ENCODE peak calls at places on chromosomes 2 and 18, in nine cellular contexts. G is OCI-LY7, N is RWPE1, A is heart left ventricle, K is heart right ventricle, M is SK-N-SH, D is GM23338, P is memory B cell, L is NCI-H187 treated with DMSO at 0.1 percent for 48 hours. Q is an unnamed sample.

GRCh38 chr2:237749961-237750360 is 48.6 kb upstream of the RBM44 start:
- DNase-seq in G (no peak), A (no peak), D (no peak), L (no peak), K (no peak), M (no peak), N (no peak), P (no peak), Q (no peak)

GRCh38 chr2:19769513-19769912 is 132.3 kb downstream of the TTC32 start:
- DNase-seq in A (no peak), K (no peak), N (peak; percentile 39), P (no peak), D (no peak), L (no peak), M (no peak), G (peak; percentile 3), Q (peak; percentile 9)

GRCh38 chr18:77108821-77109692 is 23.5 kb downstream of the MBP start:
- DNase-seq in A (no peak), D (no peak), N (no peak), G (no peak), M (no peak), P (no peak), L (no peak), K (no peak), Q (no peak)

GRCh38 chr2:207887570-207887969 is 117.9 kb upstream of the FZD5 start:
- DNase-seq in G (no peak), P (no peak), N (no peak), A (no peak), K (no peak), M (no peak), L (no peak), D (no peak), Q (no peak)

GRCh38 chr2:85644909-85645308 is 23.1 kb downstream of the SFTPB start:
- DNase-seq in D (no peak), L (no peak), A (no peak), G (no peak), K (no peak), N (no peak), P (no peak), M (no peak), Q (no peak)

GRCh38 chr18:68662779-68663178 is 52.1 kb downstream of the TMX3 start:
- DNase-seq in D (peak; percentile 28), M (no peak), N (no peak), A (no peak), L (no peak), G (no peak), P (no peak), K (no peak), Q (peak; percentile 8)

GRCh38 chr18:69161383-69162028 is 239.2 kb upstream of the DOK6 start:
- DNase-seq in N (no peak), D (no peak), A (no peak), K (no peak), M (no peak), G (no peak), P (no peak), L (no peak), Q (no peak)

GRCh38 chr18:70046207-70046606 is 98.5 kb upstream of the CD226 start:
- DNase-seq in L (no peak), G (no peak), A (no peak), K (peak; percentile 14), P (no peak), D (no peak), M (no peak), N (no peak), Q (no peak)

GRCh38 chr2:74039611-74040010 is 54.9 kb downstream of the TET3 start:
- DNase-seq in G (no peak), L (no peak), N (no peak), K (no peak), M (no peak), A (no peak), D (no peak), P (no peak), Q (no peak)

GRCh38 chr2:20986540-20986939 is 57.3 kb downstream of the APOB start:
- DNase-seq in M (no peak), P (no peak), L (no peak), A (no peak), D (no peak), G (no peak), N (no peak), K (no peak), Q (no peak)

GRCh38 chr18:75124967-75125358 is 84.0 kb downstream of the PTGR3 start:
- DNase-seq in L (no peak), N (no peak), K (no peak), P (no peak), G (no peak), D (no peak), M (peak; percentile 84), A (no peak), Q (no peak)

GRCh38 chr2:221255862-221256261 is 316.2 kb downstream of the EPHA4 start:
- DNase-seq in M (no peak), G (no peak), K (no peak), D (peak; percentile 70), A (no peak), L (no peak), P (no peak), N (no peak), Q (no peak)

GRCh38 chr2:84971799-84972790 is 1.1 kb downstream of the KCMF1 start:
- DNase-seq in M (peak; percentile 80), A (peak; percentile 62), N (no peak), K (peak; percentile 42), P (peak; percentile 76), D (peak; percentile 48), L (no peak), G (peak; percentile 82), Q (no peak)

GRCh38 chr18:62935994-62936393 is 220.7 kb downstream of the PHLPP1 start:
- DNase-seq in P (no peak), G (no peak), D (peak; percentile 30), K (no peak), A (no peak), M (no peak), L (no peak), N (no peak), Q (no peak)

Q was measured in Jurkat, Clone E6-1.